ENCODE peak calls at places on chromosomes 3 and 15, in ten cellular contexts. One of them, this sample, is unnamed.

GRCh38 chr3:123459867-123460266 is 11.0 kb upstream of the ADCY5 start:
- DNase-seq in HTR-8/SVneo: no peak
- DNase-seq in posterior vena cava: no peak
- DNase-seq in activated T-cell treated with anti-CD3 and anti-CD28 coated beads, Interleukin-2, amount 50 U/mL, for 4 hours: no peak
- DNase-seq in upper lobe of right lung: no peak
- DNase-seq in spleen: peak
- DNase-seq in HS-27A: no peak
- DNase-seq in nephron progenitor cell: no peak
- DNase-seq in germinal center: no peak
- DNase-seq in NCI-H2081: no peak
- DNase-seq in this sample: no peak

GRCh38 chr15:75738647-75739325 is 26.1 kb upstream of the CSPG4 start:
- DNase-seq in HTR-8/SVneo: peak
- DNase-seq in posterior vena cava: peak
- DNase-seq in activated T-cell treated with anti-CD3 and anti-CD28 coated beads, Interleukin-2, amount 50 U/mL, for 4 hours: peak
- DNase-seq in upper lobe of right lung: peak
- DNase-seq in spleen: peak
- DNase-seq in HS-27A: peak
- DNase-seq in nephron progenitor cell: peak
- DNase-seq in germinal center: peak
- DNase-seq in NCI-H2081: peak
- DNase-seq in this sample: peak

GRCh38 chr15:89755701-89756100 is 4.7 kb upstream of the MESP1 start:
- DNase-seq in HTR-8/SVneo: no peak
- DNase-seq in posterior vena cava: no peak
- DNase-seq in activated T-cell treated with anti-CD3 and anti-CD28 coated beads, Interleukin-2, amount 50 U/mL, for 4 hours: no peak
- DNase-seq in upper lobe of right lung: no peak
- DNase-seq in spleen: no peak
- DNase-seq in HS-27A: no peak
- DNase-seq in nephron progenitor cell: no peak
- DNase-seq in germinal center: no peak
- DNase-seq in NCI-H2081: no peak
- DNase-seq in this sample: no peak

GRCh38 chr3:136042608-136043221 is 77.2 kb downstream of the PPP2R3A start:
- DNase-seq in HTR-8/SVneo: peak
- DNase-seq in posterior vena cava: no peak
- DNase-seq in activated T-cell treated with anti-CD3 and anti-CD28 coated beads, Interleukin-2, amount 50 U/mL, for 4 hours: no peak
- DNase-seq in upper lobe of right lung: no peak
- DNase-seq in spleen: no peak
- DNase-seq in HS-27A: peak
- DNase-seq in nephron progenitor cell: no peak
- DNase-seq in germinal center: peak
- DNase-seq in NCI-H2081: peak
- DNase-seq in this sample: no peak

GRCh38 chr3:53195602-53196574 is 34.9 kb downstream of the PRKCD start:
- DNase-seq in HTR-8/SVneo: peak
- DNase-seq in posterior vena cava: peak
- DNase-seq in activated T-cell treated with anti-CD3 and anti-CD28 coated beads, Interleukin-2, amount 50 U/mL, for 4 hours: peak
- DNase-seq in upper lobe of right lung: peak
- DNase-seq in spleen: peak
- DNase-seq in HS-27A: no peak
- DNase-seq in nephron progenitor cell: peak
- DNase-seq in germinal center: peak
- DNase-seq in NCI-H2081: peak
- DNase-seq in this sample: no peak

GRCh38 chr3:71816141-71816540 is 31.2 kb upstream of the PROK2 start:
- DNase-seq in HTR-8/SVneo: no peak
- DNase-seq in posterior vena cava: no peak
- DNase-seq in activated T-cell treated with anti-CD3 and anti-CD28 coated beads, Interleukin-2, amount 50 U/mL, for 4 hours: no peak
- DNase-seq in upper lobe of right lung: no peak
- DNase-seq in spleen: no peak
- DNase-seq in HS-27A: no peak
- DNase-seq in nephron progenitor cell: no peak
- DNase-seq in germinal center: no peak
- DNase-seq in NCI-H2081: no peak
- DNase-seq in this sample: no peak

GRCh38 chr15:50137330-50137761 is 18.3 kb upstream of the ATP8B4 start:
- DNase-seq in HTR-8/SVneo: peak
- DNase-seq in posterior vena cava: no peak
- DNase-seq in activated T-cell treated with anti-CD3 and anti-CD28 coated beads, Interleukin-2, amount 50 U/mL, for 4 hours: no peak
- DNase-seq in upper lobe of right lung: no peak
- DNase-seq in spleen: no peak
- DNase-seq in HS-27A: peak
- DNase-seq in nephron progenitor cell: no peak
- DNase-seq in germinal center: no peak
- DNase-seq in NCI-H2081: no peak
- DNase-seq in this sample: no peak

GRCh38 chr3:65508743-65509422 is 529.8 kb downstream of the MAGI1 start:
- DNase-seq in HTR-8/SVneo: no peak
- DNase-seq in posterior vena cava: no peak
- DNase-seq in activated T-cell treated with anti-CD3 and anti-CD28 coated beads, Interleukin-2, amount 50 U/mL, for 4 hours: no peak
- DNase-seq in upper lobe of right lung: no peak
- DNase-seq in spleen: no peak
- DNase-seq in HS-27A: no peak
- DNase-seq in nephron progenitor cell: no peak
- DNase-seq in germinal center: no peak
- DNase-seq in NCI-H2081: no peak
- DNase-seq in this sample: no peak

GRCh38 chr3:107981471-107982111 is 109.2 kb downstream of the CD47 start:
- DNase-seq in HTR-8/SVneo: no peak
- DNase-seq in posterior vena cava: peak
- DNase-seq in activated T-cell treated with anti-CD3 and anti-CD28 coated beads, Interleukin-2, amount 50 U/mL, for 4 hours: no peak
- DNase-seq in upper lobe of right lung: no peak
- DNase-seq in spleen: no peak
- DNase-seq in HS-27A: no peak
- DNase-seq in nephron progenitor cell: no peak
- DNase-seq in germinal center: no peak
- DNase-seq in NCI-H2081: no peak
- DNase-seq in this sample: no peak

GRCh38 chr3:57992430-57993213 is 15.6 kb upstream of the FLNB start:
- DNase-seq in HTR-8/SVneo: no peak
- DNase-seq in posterior vena cava: no peak
- DNase-seq in activated T-cell treated with anti-CD3 and anti-CD28 coated beads, Interleukin-2, amount 50 U/mL, for 4 hours: no peak
- DNase-seq in upper lobe of right lung: no peak
- DNase-seq in spleen: peak
- DNase-seq in HS-27A: no peak
- DNase-seq in nephron progenitor cell: no peak
- DNase-seq in germinal center: no peak
- DNase-seq in NCI-H2081: no peak
- DNase-seq in this sample: no peak

GRCh38 chr15:34374816-34375215 is 7.8 kb upstream of the LPCAT4 start:
- DNase-seq in HTR-8/SVneo: no peak
- DNase-seq in posterior vena cava: no peak
- DNase-seq in activated T-cell treated with anti-CD3 and anti-CD28 coated beads, Interleukin-2, amount 50 U/mL, for 4 hours: no peak
- DNase-seq in upper lobe of right lung: no peak
- DNase-seq in spleen: no peak
- DNase-seq in HS-27A: no peak
- DNase-seq in nephron progenitor cell: no peak
- DNase-seq in germinal center: no peak
- DNase-seq in NCI-H2081: no peak
- DNase-seq in this sample: no peak

GRCh38 chr3:8893001-8893400 is 70.3 kb downstream of the RAD18 start:
- DNase-seq in HTR-8/SVneo: no peak
- DNase-seq in posterior vena cava: no peak
- DNase-seq in activated T-cell treated with anti-CD3 and anti-CD28 coated beads, Interleukin-2, amount 50 U/mL, for 4 hours: no peak
- DNase-seq in upper lobe of right lung: no peak
- DNase-seq in spleen: no peak
- DNase-seq in HS-27A: no peak
- DNase-seq in nephron progenitor cell: no peak
- DNase-seq in germinal center: no peak
- DNase-seq in NCI-H2081: no peak
- DNase-seq in this sample: no peak

GRCh38 chr3:152315623-152316022 is 46.9 kb downstream of the MBNL1 start:
- DNase-seq in HTR-8/SVneo: no peak
- DNase-seq in posterior vena cava: no peak
- DNase-seq in activated T-cell treated with anti-CD3 and anti-CD28 coated beads, Interleukin-2, amount 50 U/mL, for 4 hours: peak
- DNase-seq in upper lobe of right lung: no peak
- DNase-seq in spleen: no peak
- DNase-seq in HS-27A: no peak
- DNase-seq in nephron progenitor cell: no peak
- DNase-seq in germinal center: no peak
- DNase-seq in NCI-H2081: no peak
- DNase-seq in this sample: no peak

GRCh38 chr3:149593416-149594160 is 64.2 kb downstream of the WWTR1 start:
- DNase-seq in HTR-8/SVneo: no peak
- DNase-seq in posterior vena cava: no peak
- DNase-seq in activated T-cell treated with anti-CD3 and anti-CD28 coated beads, Interleukin-2, amount 50 U/mL, for 4 hours: no peak
- DNase-seq in upper lobe of right lung: no peak
- DNase-seq in spleen: no peak
- DNase-seq in HS-27A: no peak
- DNase-seq in nephron progenitor cell: no peak
- DNase-seq in germinal center: no peak
- DNase-seq in NCI-H2081: no peak
- DNase-seq in this sample: no peak

GRCh38 chr3:107525101-107525953 is 2.6 kb downstream of the BBX start:
- DNase-seq in HTR-8/SVneo: peak
- DNase-seq in posterior vena cava: peak
- DNase-seq in activated T-cell treated with anti-CD3 and anti-CD28 coated beads, Interleukin-2, amount 50 U/mL, for 4 hours: peak
- DNase-seq in upper lobe of right lung: peak
- DNase-seq in spleen: peak
- DNase-seq in HS-27A: peak
- DNase-seq in nephron progenitor cell: peak
- DNase-seq in germinal center: peak
- DNase-seq in NCI-H2081: peak
- DNase-seq in this sample: no peak

GRCh38 chr3:8870134-8870533 is 93.1 kb downstream of the RAD18 start:
- DNase-seq in HTR-8/SVneo: no peak
- DNase-seq in posterior vena cava: no peak
- DNase-seq in activated T-cell treated with anti-CD3 and anti-CD28 coated beads, Interleukin-2, amount 50 U/mL, for 4 hours: no peak
- DNase-seq in upper lobe of right lung: no peak
- DNase-seq in spleen: no peak
- DNase-seq in HS-27A: no peak
- DNase-seq in nephron progenitor cell: no peak
- DNase-seq in germinal center: no peak
- DNase-seq in NCI-H2081: no peak
- DNase-seq in this sample: no peak

GRCh38 chr15:64502537-64502936 is 42.2 kb downstream of the ZNF609 start:
- DNase-seq in HTR-8/SVneo: no peak
- DNase-seq in posterior vena cava: no peak
- DNase-seq in activated T-cell treated with anti-CD3 and anti-CD28 coated beads, Interleukin-2, amount 50 U/mL, for 4 hours: no peak
- DNase-seq in upper lobe of right lung: no peak
- DNase-seq in spleen: no peak
- DNase-seq in HS-27A: no peak
- DNase-seq in nephron progenitor cell: no peak
- DNase-seq in germinal center: no peak
- DNase-seq in NCI-H2081: no peak
- DNase-seq in this sample: no peak

GRCh38 chr3:151816091-151816604 is 2.2 kb downstream of the AADAC start:
- DNase-seq in HTR-8/SVneo: peak
- DNase-seq in posterior vena cava: no peak
- DNase-seq in activated T-cell treated with anti-CD3 and anti-CD28 coated beads, Interleukin-2, amount 50 U/mL, for 4 hours: no peak
- DNase-seq in upper lobe of right lung: no peak
- DNase-seq in spleen: no peak
- DNase-seq in HS-27A: no peak
- DNase-seq in nephron progenitor cell: no peak
- DNase-seq in germinal center: no peak
- DNase-seq in NCI-H2081: no peak
- DNase-seq in this sample: no peak

GRCh38 chr3:103059481-103059880 is 624.7 kb downstream of the ZPLD1 start:
- DNase-seq in HTR-8/SVneo: no peak
- DNase-seq in posterior vena cava: no peak
- DNase-seq in activated T-cell treated with anti-CD3 and anti-CD28 coated beads, Interleukin-2, amount 50 U/mL, for 4 hours: no peak
- DNase-seq in upper lobe of right lung: no peak
- DNase-seq in spleen: no peak
- DNase-seq in HS-27A: no peak
- DNase-seq in nephron progenitor cell: no peak
- DNase-seq in germinal center: no peak
- DNase-seq in NCI-H2081: no peak
- DNase-seq in this sample: no peak

GRCh38 chr3:160580938-160581337 is 15.6 kb upstream of the KPNA4 start:
- DNase-seq in HTR-8/SVneo: no peak
- DNase-seq in posterior vena cava: no peak
- DNase-seq in activated T-cell treated with anti-CD3 and anti-CD28 coated beads, Interleukin-2, amount 50 U/mL, for 4 hours: no peak
- DNase-seq in upper lobe of right lung: no peak
- DNase-seq in spleen: no peak
- DNase-seq in HS-27A: no peak
- DNase-seq in nephron progenitor cell: no peak
- DNase-seq in germinal center: no peak
- DNase-seq in NCI-H2081: no peak
- DNase-seq in this sample: no peak

GRCh38 chr15:85047271-85047948 is 65.8 kb downstream of the PDE8A start:
- DNase-seq in HTR-8/SVneo: peak
- DNase-seq in posterior vena cava: no peak
- DNase-seq in activated T-cell treated with anti-CD3 and anti-CD28 coated beads, Interleukin-2, amount 50 U/mL, for 4 hours: no peak
- DNase-seq in upper lobe of right lung: no peak
- DNase-seq in spleen: no peak
- DNase-seq in HS-27A: peak
- DNase-seq in nephron progenitor cell: no peak
- DNase-seq in germinal center: no peak
- DNase-seq in NCI-H2081: peak
- DNase-seq in this sample: no peak

This sample was measured in CMK.